ENCODE peak calls at places on chromosomes 16 and 17, in four cellular contexts. One of them, this sample, is unnamed.

GRCh38 chr16:29230671-29231091 is 175.8 kb downstream of the NPIPB11 start:
- DNase-seq in mesenchymal stem cell: no peak
- DNase-seq in neuronal stem cell: no peak
- DNase-seq in H1: peak
- DNase-seq in this sample: peak

GRCh38 chr16:87056083-87056482 is 261.1 kb downstream of the C16orf95 start:
- DNase-seq in mesenchymal stem cell: no peak
- DNase-seq in neuronal stem cell: no peak
- DNase-seq in H1: no peak
- DNase-seq in this sample: peak

GRCh38 chr17:68497885-68498319 is 14.3 kb upstream of the PRKAR1A start:
- DNase-seq in mesenchymal stem cell: no peak
- DNase-seq in neuronal stem cell: no peak
- DNase-seq in H1: no peak
- DNase-seq in this sample: no peak

GRCh38 chr17:57957120-57957850 is 2.1 kb upstream of the CUEDC1 start:
- DNase-seq in mesenchymal stem cell: no peak
- DNase-seq in neuronal stem cell: no peak
- DNase-seq in H1: peak
- DNase-seq in this sample: no peak

GRCh38 chr16:89593841-89594240 is 18.3 kb downstream of the CPNE7 start:
- DNase-seq in mesenchymal stem cell: no peak
- DNase-seq in neuronal stem cell: no peak
- DNase-seq in H1: no peak
- DNase-seq in this sample: no peak

GRCh38 chr16:57623251-57624043 is 5.0 kb upstream of the ADGRG1 start:
- DNase-seq in mesenchymal stem cell: peak
- DNase-seq in neuronal stem cell: no peak
- DNase-seq in H1: peak
- DNase-seq in this sample: peak

GRCh38 chr17:48809182-48809581 is 7.8 kb downstream of the TTLL6 start:
- DNase-seq in mesenchymal stem cell: no peak
- DNase-seq in neuronal stem cell: no peak
- DNase-seq in H1: no peak
- DNase-seq in this sample: no peak

GRCh38 chr16:82088483-82088882 is 53.4 kb downstream of the HSD17B2 start:
- DNase-seq in mesenchymal stem cell: no peak
- DNase-seq in neuronal stem cell: no peak
- DNase-seq in H1: no peak
- DNase-seq in this sample: no peak

GRCh38 chr17:39486242-39486641 is 25.0 kb downstream of the CDK12 start:
- DNase-seq in mesenchymal stem cell: peak
- DNase-seq in neuronal stem cell: no peak
- DNase-seq in H1: no peak
- DNase-seq in this sample: peak

GRCh38 chr16:85197611-85198566 is 85.6 kb upstream of the CIBAR2 start:
- DNase-seq in mesenchymal stem cell: no peak
- DNase-seq in neuronal stem cell: no peak
- DNase-seq in H1: no peak
- DNase-seq in this sample: no peak
- H3K14ac ChIP-seq in mesenchymal stem cell: peak
- H3K14ac ChIP-seq in neuronal stem cell: no peak
- H3K14ac ChIP-seq in H1: no peak
- H3K14ac ChIP-seq in this sample: peak

GRCh38 chr17:29622337-29623282 is at the start of gene CORO6:
- DNase-seq in mesenchymal stem cell: peak
- DNase-seq in neuronal stem cell: peak
- DNase-seq in H1: peak
- DNase-seq in this sample: peak
- H3K14ac ChIP-seq in mesenchymal stem cell: peak
- H3K14ac ChIP-seq in neuronal stem cell: peak
- H3K14ac ChIP-seq in H1: no peak
- H3K14ac ChIP-seq in this sample: peak

DNA sequence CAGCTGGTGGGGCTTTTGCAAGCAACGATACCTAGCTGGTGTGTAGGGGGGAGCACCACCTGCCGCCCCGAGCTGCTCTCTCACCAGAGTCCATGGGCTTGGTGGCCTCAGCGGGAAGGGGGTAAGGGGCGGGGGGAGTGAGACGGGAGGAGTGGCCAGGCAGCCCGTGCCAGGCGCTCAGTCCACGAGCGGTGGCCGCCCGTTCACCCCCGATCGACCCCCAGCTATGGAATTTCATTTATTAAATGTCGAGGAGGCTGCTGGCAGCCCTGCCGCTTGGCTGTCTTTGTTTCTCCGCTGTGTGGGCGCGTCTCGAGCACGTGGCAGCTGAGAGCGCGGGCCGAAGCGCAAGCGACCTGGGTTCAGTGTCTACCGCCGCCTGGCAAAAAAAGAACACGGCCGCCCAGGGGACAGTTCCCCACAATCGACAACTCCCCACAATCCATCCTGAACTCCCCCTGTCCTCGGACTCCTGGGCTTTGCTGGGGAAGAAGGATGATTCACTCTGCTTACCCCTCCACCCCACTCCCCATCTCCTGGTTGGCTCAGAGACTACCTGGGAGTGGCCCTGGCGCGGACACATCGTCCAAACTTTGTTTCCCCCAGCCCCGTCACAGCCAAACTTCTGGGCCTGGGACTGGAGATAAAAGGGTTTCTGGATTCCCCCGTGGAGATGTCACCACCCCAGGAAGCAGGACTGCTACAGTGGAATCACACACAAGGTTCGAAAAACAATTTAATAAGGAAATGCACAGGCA is 1.7 kb upstream of the GIT1 start:
- DNase-seq in mesenchymal stem cell: peak
- DNase-seq in neuronal stem cell: no peak
- DNase-seq in H1: no peak
- DNase-seq in this sample: peak
- H3K14ac ChIP-seq in mesenchymal stem cell: no peak
- H3K14ac ChIP-seq in neuronal stem cell: no peak
- H3K14ac ChIP-seq in H1: no peak
- H3K14ac ChIP-seq in this sample: no peak

GRCh38 chr17:49899588-49899987 is 51.7 kb upstream of the TAC4 start:
- DNase-seq in mesenchymal stem cell: no peak
- DNase-seq in neuronal stem cell: no peak
- DNase-seq in H1: no peak
- DNase-seq in this sample: no peak
- H3K14ac ChIP-seq in mesenchymal stem cell: no peak
- H3K14ac ChIP-seq in neuronal stem cell: no peak
- H3K14ac ChIP-seq in H1: no peak
- H3K14ac ChIP-seq in this sample: no peak

DNA sequence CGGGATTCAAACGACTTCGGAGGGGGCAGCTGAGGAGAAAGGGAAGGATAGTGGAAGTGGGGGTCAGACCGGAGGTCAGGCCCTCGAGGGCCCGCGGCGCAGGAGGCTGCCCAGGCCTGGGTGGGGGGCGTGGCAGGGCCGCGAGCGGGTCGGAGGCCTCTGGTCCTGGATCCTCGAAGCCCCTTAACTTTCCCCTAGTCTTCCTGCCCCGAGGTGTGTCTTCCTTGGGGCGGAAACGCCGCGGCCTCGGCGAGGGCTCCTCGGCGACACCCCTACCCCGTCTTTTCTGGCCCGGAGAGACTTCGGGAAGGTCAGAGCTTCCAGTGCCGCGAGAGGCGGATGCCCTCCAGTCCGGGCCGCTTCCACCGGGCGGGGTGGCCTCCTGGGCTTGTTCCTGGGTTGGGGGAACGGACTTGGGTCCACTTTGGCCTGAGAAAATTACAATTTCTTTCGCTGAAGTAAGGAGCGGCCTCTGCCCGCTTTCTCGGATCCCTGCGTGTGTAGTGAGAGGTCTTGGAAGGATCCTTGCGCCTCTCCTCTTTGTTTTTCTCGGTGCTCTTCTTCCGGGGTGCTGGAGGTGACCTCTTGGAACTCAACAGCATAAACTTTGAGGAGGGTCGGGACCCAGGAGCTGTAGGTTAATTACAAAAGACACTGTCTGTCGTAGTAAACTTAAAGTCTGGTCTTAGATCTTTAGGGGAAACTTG is 501 bp downstream of the IST1 start:
- DNase-seq in mesenchymal stem cell: peak
- DNase-seq in neuronal stem cell: peak
- DNase-seq in H1: no peak
- DNase-seq in this sample: peak
- H3K14ac ChIP-seq in mesenchymal stem cell: peak
- H3K14ac ChIP-seq in neuronal stem cell: peak
- H3K14ac ChIP-seq in H1: no peak
- H3K14ac ChIP-seq in this sample: peak

GRCh38 chr17:80453980-80454556 is 22.3 kb downstream of the NPTX1 start:
- DNase-seq in mesenchymal stem cell: no peak
- DNase-seq in neuronal stem cell: no peak
- DNase-seq in H1: no peak
- DNase-seq in this sample: no peak

GRCh38 chr17:80455784-80456183 is 20.6 kb downstream of the NPTX1 start:
- DNase-seq in mesenchymal stem cell: no peak
- DNase-seq in neuronal stem cell: no peak
- DNase-seq in H1: no peak
- DNase-seq in this sample: no peak

GRCh38 chr17:80455328-80455710 is 21.1 kb downstream of the NPTX1 start:
- DNase-seq in mesenchymal stem cell: peak
- DNase-seq in neuronal stem cell: no peak
- DNase-seq in H1: no peak
- DNase-seq in this sample: peak

GRCh38 chr17:80453126-80453979 is 23.1 kb downstream of the NPTX1 start:
- DNase-seq in mesenchymal stem cell: no peak
- DNase-seq in neuronal stem cell: no peak
- DNase-seq in H1: no peak
- DNase-seq in this sample: no peak

GRCh38 chr17:80454557-80455327 is 21.7 kb downstream of the NPTX1 start:
- DNase-seq in mesenchymal stem cell: peak
- DNase-seq in neuronal stem cell: peak
- DNase-seq in H1: peak
- DNase-seq in this sample: peak
- H3K14ac ChIP-seq in mesenchymal stem cell: peak
- H3K14ac ChIP-seq in neuronal stem cell: peak
- H3K14ac ChIP-seq in H1: no peak
- H3K14ac ChIP-seq in this sample: peak

GRCh38 chr17:74750039-74750326 is 1.6 kb downstream of the NHERF1 start:
- DNase-seq in mesenchymal stem cell: no peak
- DNase-seq in neuronal stem cell: no peak
- DNase-seq in H1: no peak
- DNase-seq in this sample: no peak
- H3K14ac ChIP-seq in mesenchymal stem cell: peak
- H3K14ac ChIP-seq in neuronal stem cell: no peak
- H3K14ac ChIP-seq in H1: no peak
- H3K14ac ChIP-seq in this sample: no peak

DNA sequence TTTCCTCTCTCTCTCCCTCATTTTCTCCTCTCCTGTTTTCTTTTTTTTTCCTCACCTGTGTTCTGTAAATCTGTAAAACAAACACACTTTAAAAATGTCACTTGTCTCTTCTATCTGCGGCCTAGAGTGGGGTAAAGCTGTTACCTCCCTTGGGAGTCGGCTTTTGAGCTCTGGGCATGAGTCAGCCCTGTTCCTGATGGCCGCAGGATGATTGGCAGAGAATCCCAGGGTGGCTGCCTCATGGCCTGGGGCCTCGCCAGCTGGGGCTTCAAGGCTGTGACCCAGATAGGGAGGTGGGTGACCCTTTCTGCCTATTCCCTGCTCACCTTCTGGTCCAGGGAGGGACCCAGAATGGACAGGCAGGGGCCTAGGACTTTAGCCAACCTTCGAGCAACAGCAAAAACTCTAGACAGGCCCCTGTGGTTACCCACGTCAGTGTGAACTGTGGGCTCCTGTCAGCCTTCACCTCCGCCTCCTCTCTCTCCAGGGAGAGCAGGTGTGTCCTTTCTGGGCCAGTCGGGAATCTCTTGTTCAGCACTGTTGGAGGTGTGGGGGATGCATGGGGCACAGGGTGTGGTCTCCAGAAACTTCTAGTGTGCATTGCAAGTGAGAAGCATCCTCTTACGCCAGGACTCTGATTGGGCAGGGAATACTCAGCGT is 87.4 kb downstream of the RAP1GAP2 start:
- DNase-seq in mesenchymal stem cell: peak
- DNase-seq in neuronal stem cell: no peak
- DNase-seq in H1: no peak
- DNase-seq in this sample: peak
- H3K14ac ChIP-seq in mesenchymal stem cell: no peak
- H3K14ac ChIP-seq in neuronal stem cell: no peak
- H3K14ac ChIP-seq in H1: no peak
- H3K14ac ChIP-seq in this sample: no peak

This sample was measured in IMR-90.